ENCODE peak calls at places on chromosomes 13 and 19, in six cellular contexts. M is stomach, J is brain microvascular endothelial cell, U is hepatocyte, L is IMR-90, C is heart right ventricle. Z is an unnamed sample.

GRCh38 chr13:36341718-36342117 is 4.5 kb downstream of the SPART start:
- DNase-seq in C (no peak), L (peak), U (no peak), J (no peak), M (no peak), Z (no peak)

GRCh38 chr13:39016789-39017188 is 21.1 kb downstream of the PROSER1 start:
- DNase-seq in C (no peak), U (peak), M (no peak), J (no peak), L (peak), Z (no peak)

GRCh38 chr19:45179063-45179847 is 671 bp downstream of the BLOC1S3 start:
- DNase-seq in J (no peak), U (peak), L (peak), M (peak), C (peak), Z (no peak)

GRCh38 chr19:10421240-10421948 is 1.1 kb downstream of the PDE4A start:
- DNase-seq in J (no peak), L (no peak), C (no peak), U (no peak), M (no peak), Z (no peak)

GRCh38 chr13:36006347-36006746 is 124.8 kb downstream of the DCLK1 start:
- DNase-seq in U (no peak), C (no peak), L (no peak), M (no peak), J (no peak), Z (no peak)

GRCh38 chr19:3027292-3027691 is 1.8 kb downstream of the TLE2 start:
- DNase-seq in M (no peak), U (no peak), L (no peak), J (no peak), C (no peak), Z (no peak)

GRCh38 chr19:50870417-50871089 is 2.7 kb upstream of the KLK2 start:
- DNase-seq in U (no peak), C (no peak), M (no peak), L (peak), J (no peak), Z (no peak)

GRCh38 chr13:75550159-75550567 is 572 bp downstream of the UCHL3 start:
- DNase-seq in L (peak), M (no peak), J (peak), U (peak), C (no peak), Z (no peak)

GRCh38 chr19:17424743-17425365 is 5.0 kb downstream of the MVB12A start:
- DNase-seq in U (peak), L (peak), M (no peak), J (peak), C (peak), Z (no peak)

GRCh38 chr19:14383898-14384669 is 2.8 kb downstream of the ADGRE5 start:
- DNase-seq in U (no peak), C (no peak), M (no peak), L (peak), J (peak), Z (peak)

GRCh38 chr13:23748591-23748990 is 140.6 kb downstream of the MIPEP start:
- DNase-seq in M (no peak), U (no peak), L (no peak), J (no peak), C (no peak), Z (no peak)

GRCh38 chr13:107553838-107554237 is 661.5 kb downstream of the LIG4 start:
- DNase-seq in M (no peak), U (no peak), J (peak), C (no peak), L (peak), Z (no peak)

GRCh38 chr19:33684550-33685303 is 63.0 kb downstream of the CHST8 start:
- DNase-seq in C (no peak), U (no peak), L (no peak), M (no peak), J (no peak), Z (no peak)

GRCh38 chr19:48629599-48630288 is 7.4 kb downstream of the DBP start:
- DNase-seq in C (peak), L (no peak), M (peak), J (peak), U (peak), Z (peak)

GRCh38 chr13:59279024-59279423 is 884.7 kb downstream of the DIAPH3 start:
- DNase-seq in J (no peak), C (no peak), M (no peak), L (no peak), U (no peak), Z (no peak)

GRCh38 chr13:113157929-113158747 is at the start of gene PROZ:
- DNase-seq in C (no peak), J (no peak), L (no peak), U (no peak), M (no peak), Z (no peak)

GRCh38 chr19:13705928-13706447 is 58.3 kb upstream of the MRI1 start:
- DNase-seq in L (no peak), M (no peak), C (no peak), J (no peak), U (no peak), Z (no peak)

GRCh38 chr19:35136977-35137702 is 1.5 kb upstream of the FXYD1 start:
- DNase-seq in C (no peak), M (no peak), L (no peak), U (no peak), J (no peak), Z (no peak)

GRCh38 chr19:47310819-47311218 is 1.2 kb downstream of the C5AR1 start:
- DNase-seq in J (no peak), C (peak), U (peak), L (peak), M (peak), Z (no peak)

GRCh38 chr19:49391581-49392399 is 3.7 kb downstream of the KASH5 start:
- DNase-seq in L (peak), C (peak), M (peak), J (peak), U (peak), Z (peak)

GRCh38 chr13:98172570-98173405 is 4.3 kb downstream of the RNF113B start:
- DNase-seq in M (no peak), U (peak), L (peak), J (no peak), C (no peak), Z (no peak)

GRCh38 chr13:79989251-79989661 is 351.7 kb downstream of the SPRY2 start:
- DNase-seq in U (peak), M (no peak), C (no peak), J (no peak), L (peak), Z (no peak)

GRCh38 chr19:32178401-32178800 is 167.0 kb upstream of the ZNF507 start:
- DNase-seq in U (no peak), M (no peak), C (no peak), J (no peak), L (no peak), Z (no peak)

GRCh38 chr13:102657630-102658029 is 37.2 kb downstream of the METTL21C start:
- DNase-seq in C (no peak), L (no peak), J (no peak), M (no peak), U (no peak), Z (no peak)

GRCh38 chr13:80473695-80474094 is 132.8 kb upstream of the SPRY2 start:
- DNase-seq in U (peak), M (no peak), C (no peak), J (peak), L (peak), Z (no peak)

GRCh38 chr13:45596800-45597484 is 18.6 kb downstream of the ERICH6B start:
- DNase-seq in C (no peak), L (no peak), M (no peak), U (no peak), J (no peak), Z (no peak)

GRCh38 chr13:83065136-83065535 is 817.1 kb downstream of the SLITRK1 start:
- DNase-seq in M (no peak), C (no peak), U (peak), J (peak), L (peak), Z (peak)

GRCh38 chr19:48997972-48998371 is 4.3 kb downstream of the RUVBL2 start:
- DNase-seq in U (peak), J (peak), M (peak), L (peak), C (no peak), Z (no peak)

GRCh38 chr19:15249912-15250634 is 17.8 kb upstream of the EPHX3 start:
- DNase-seq in L (peak), M (no peak), C (peak), J (peak), U (peak), Z (no peak)

GRCh38 chr19:47609885-47610545 is 1.1 kb downstream of the BICRA start:
- DNase-seq in J (no peak), U (peak), M (peak), L (peak), C (peak), Z (peak)

GRCh38 chr13:30446122-30446500 is 19.6 kb downstream of the HMGB1 start:
- DNase-seq in M (no peak), L (no peak), U (no peak), J (no peak), C (no peak), Z (no peak)

GRCh38 chr13:110524484-110525254 is 36.9 kb downstream of the RAB20 start:
- DNase-seq in M (peak), U (no peak), C (peak), L (no peak), J (no peak), Z (peak)

GRCh38 chr13:94860981-94861407 is 148.6 kb upstream of the SOX21 start:
- DNase-seq in M (no peak), U (no peak), L (peak), C (no peak), J (peak), Z (no peak)
- H3K27ac ChIP-seq in M (no peak), U (peak), L (no peak), C (no peak), J (no peak), Z (no peak)

DNA sequence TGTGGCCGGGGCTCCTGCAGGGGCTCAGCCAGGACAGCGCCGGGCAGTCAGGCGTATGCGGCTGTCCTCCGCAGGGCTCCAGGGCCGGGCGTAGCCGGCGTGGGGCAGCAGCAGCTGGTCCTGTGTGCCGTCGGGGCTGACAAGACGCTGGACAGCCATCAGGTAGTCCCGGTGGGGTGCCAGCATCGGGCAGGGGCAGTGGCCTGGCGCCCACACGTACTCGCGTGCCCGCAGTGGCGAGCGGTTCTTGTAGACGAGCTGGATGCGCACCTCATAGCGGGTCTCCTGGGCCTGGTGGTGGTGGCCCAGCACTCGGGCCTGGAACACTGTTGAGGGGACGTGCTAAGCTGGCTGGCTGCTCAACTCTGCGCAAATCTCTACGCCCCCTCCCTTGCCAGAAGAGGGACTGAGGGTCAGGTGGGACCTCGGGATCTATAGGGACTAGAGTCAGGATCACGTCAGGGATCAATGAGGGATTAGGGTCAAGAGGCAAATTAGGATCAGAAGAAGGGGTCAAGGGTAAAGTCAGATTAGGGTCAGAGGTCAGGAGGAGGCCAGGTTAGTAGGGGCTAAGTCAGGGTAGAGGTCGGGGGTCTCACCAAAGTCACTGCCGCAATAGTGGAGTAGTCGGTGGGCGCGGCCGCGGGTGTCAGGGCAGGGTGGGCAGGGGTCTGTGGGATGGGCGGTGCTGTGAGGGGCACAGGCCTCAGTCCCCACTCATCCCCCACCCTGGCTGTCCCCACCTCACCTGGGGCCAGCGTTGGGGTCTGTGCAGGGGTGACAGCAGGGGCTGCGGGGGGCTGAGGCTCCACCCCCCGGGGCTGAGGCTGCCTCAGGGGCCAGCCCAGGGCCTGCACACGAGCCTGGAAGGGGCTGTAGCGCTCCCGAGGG is 6.6 kb downstream of the ADAMTSL5 start:
- DNase-seq in U (no peak), M (no peak), L (no peak), J (no peak), C (no peak), Z (no peak)
- H3K27ac ChIP-seq in U (no peak), M (no peak), L (no peak), J (no peak), C (no peak), Z (peak)

DNA sequence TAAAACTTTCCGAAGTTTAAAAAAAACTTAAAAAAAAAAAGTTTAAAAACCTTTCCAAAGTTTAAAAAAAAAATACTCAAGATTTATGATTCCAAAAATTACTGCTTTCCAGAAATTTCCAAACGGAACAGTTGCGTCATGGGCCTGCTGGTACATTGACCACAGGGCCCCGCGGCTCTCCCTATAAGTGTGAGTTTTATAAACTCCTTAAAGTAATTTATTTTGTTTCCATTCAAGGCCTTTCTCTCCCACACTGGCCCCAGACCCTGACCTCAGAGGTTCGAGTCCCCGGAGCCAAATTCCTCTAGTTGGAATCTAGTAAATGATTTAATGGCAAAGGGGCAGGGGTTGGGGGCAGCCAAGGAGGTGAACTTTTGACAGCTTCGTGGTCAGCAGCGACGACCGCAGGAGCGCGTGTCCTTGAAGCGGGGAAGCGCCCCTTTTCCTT is 97.5 kb downstream of the INSR start:
- DNase-seq in J (no peak), L (no peak), U (peak), M (no peak), C (no peak), Z (no peak)
- H3K27ac ChIP-seq in J (no peak), L (peak), U (peak), M (peak), C (peak), Z (peak)

DNA sequence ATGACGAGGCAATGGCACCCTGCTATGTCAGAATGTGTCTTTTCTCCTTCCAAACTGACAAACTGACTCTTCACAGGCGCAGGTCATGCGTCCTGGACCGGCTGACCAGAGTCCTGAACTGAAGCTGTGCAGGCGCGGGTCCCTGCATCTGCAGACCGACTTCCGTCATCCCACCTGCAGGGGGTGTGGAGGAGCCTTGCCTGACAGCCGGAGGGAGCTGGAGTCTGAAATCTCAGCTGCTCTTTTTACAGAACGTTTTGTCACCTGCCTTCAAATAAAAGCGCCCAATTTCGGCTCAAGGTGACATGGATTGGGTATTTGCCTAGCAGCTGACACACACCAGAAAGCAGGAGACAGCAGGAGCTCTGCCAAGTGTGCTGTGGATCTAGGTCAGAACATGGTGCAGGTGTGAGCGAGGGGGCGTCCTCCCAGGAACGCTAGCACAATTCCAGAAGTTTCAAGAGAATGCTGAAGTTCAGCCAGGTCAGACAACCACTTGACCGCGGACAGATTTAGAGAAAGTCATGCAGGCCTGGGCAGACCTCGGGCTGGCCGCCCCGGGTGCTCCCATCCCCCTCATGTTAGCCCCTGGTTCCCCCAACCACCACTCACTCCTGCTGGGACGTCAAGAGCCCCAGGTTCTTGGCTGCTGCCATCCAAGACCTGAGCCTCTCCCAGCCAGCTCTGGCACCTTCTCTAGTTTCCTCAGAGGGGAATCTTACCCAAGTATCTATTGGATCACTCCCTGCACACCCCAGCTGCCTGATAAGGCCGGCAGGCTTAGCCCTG is 32.8 kb downstream of the ELL start:
- DNase-seq in J (no peak), C (peak), L (no peak), U (peak), M (peak), Z (peak)
- H3K27ac ChIP-seq in J (no peak), C (no peak), L (no peak), U (no peak), M (peak), Z (peak)

GRCh38 chr13:55990631-55991030 is 1150.1 kb upstream of the PRR20A start:
- DNase-seq in M (no peak), J (no peak), U (no peak), L (no peak), C (no peak), Z (no peak)
- H3K27ac ChIP-seq in M (no peak), J (no peak), U (no peak), L (no peak), C (no peak), Z (no peak)

DNA sequence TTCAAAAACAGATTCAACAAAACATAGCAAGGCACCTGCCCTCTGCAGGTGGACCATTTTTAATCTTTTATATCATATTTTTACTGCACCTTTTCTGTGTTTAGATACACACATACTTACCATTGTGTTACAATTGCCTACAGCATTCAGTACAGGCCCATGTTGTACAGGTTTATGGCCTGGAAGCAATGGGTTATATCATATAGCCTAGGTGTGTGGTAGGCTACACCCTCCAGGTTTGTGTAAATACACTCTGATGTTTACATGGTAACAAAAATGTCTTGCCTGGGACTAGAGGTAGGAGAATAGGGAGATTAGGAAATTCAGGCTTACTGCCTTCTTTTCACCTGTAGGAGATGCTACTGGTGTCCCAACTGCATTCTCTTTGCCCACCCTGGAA is 8.2 kb upstream of the UBAC2 start:
- DNase-seq in M (no peak), C (no peak), U (no peak), L (no peak), J (no peak), Z (no peak)
- H3K27ac ChIP-seq in M (peak), C (no peak), U (no peak), L (no peak), J (no peak), Z (no peak)

GRCh38 chr13:89750371-89750770 is 1597.1 kb upstream of the MIR17HG start:
- DNase-seq in L (no peak), C (no peak), J (no peak), M (no peak), U (no peak), Z (no peak)
- H3K27ac ChIP-seq in L (no peak), C (no peak), J (no peak), M (no peak), U (no peak), Z (no peak)

GRCh38 chr13:93603043-93603442 is 376.4 kb downstream of the GPC6 start:
- DNase-seq in C (no peak), L (peak), J (peak), U (no peak), M (no peak), Z (no peak)
- H3K27ac ChIP-seq in C (no peak), L (no peak), J (no peak), U (no peak), M (no peak), Z (no peak)

DNA sequence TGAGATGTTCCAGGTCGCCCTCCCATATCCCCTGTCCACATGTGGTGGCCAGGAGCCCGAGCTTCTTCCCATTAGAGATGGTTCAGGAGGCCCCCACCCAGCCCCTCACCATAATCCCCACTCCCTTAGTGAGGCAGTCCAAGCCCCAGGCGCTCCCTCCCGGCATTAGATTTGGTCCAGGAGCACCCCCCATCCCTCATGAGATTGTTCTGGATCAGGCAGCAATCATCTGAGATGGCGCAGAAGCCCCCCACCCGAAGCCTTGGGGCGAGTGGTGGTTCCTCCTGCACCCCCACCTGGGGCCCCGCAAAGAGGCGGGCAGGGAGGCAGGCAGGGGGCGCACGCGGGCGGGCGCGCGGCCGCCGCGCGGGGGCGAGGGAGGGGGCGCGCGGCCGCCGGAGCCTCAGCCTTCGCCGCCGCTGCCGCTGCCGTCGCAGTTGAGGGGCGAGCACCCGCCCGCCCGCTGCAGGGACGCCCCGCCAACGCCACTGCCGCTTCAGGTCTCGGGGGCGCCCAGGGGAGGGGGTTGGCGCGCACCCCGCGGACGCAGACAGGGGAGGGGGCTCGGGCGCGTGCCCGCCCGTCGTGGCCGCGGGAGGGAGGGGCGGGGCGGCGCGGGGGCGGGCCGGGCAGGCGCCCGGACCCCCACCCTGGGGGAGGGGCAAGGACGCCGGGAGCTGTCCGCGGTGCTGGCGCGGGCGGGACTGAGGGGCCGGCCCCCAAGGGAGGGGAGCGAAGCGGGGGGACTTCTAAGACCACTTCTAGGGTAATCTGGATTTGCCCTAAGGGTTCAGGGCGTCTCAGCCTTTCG is 46.4 kb upstream of the SHKBP1 start:
- DNase-seq in C (peak), U (peak), M (no peak), J (no peak), L (no peak), Z (no peak)
- H3K27ac ChIP-seq in C (no peak), U (no peak), M (peak), J (no peak), L (no peak), Z (no peak)

Z was measured in gastrocnemius medialis.